ENCODE peak calls at places on chromosome 1, in four cellular contexts. O is fibroblast of lung, P is AG04450, W is adrenal gland. Y is an unnamed sample.

GRCh38 chr1:27596261-27596660 is 7.7 kb downstream of the AHDC1 start:
- DNase-seq in O (no peak), W (no peak), P (no peak), Y (no peak)

GRCh38 chr1:214438530-214438929 is 112.9 kb downstream of the PTPN14 start:
- DNase-seq in O (no peak), P (no peak), W (no peak), Y (no peak)

GRCh38 chr1:117467336-117467735 is 100.1 kb downstream of the MAN1A2 start:
- DNase-seq in O (peak; percentile 10), W (no peak), P (no peak), Y (no peak)

GRCh38 chr1:160251687-160252526 is 10.4 kb downstream of the DCAF8 start:
- DNase-seq in O (peak; percentile 60), W (peak; percentile 76), P (peak; percentile 49), Y (peak; percentile 85)

GRCh38 chr1:21294266-21295058 is 4.2 kb upstream of the ECE1 start:
- DNase-seq in W (peak; percentile 41), O (peak; percentile 31), P (no peak), Y (no peak)

GRCh38 chr1:26112407-26112775 is 767 bp downstream of the PDIK1L start:
- DNase-seq in O (no peak), W (no peak), P (no peak), Y (no peak)

GRCh38 chr1:36565576-36566501 is 83.1 kb upstream of the CSF3R start:
- DNase-seq in W (no peak), P (no peak), O (no peak), Y (peak; percentile 49)

GRCh38 chr1:211804915-211805314 is 25.6 kb downstream of the LPGAT1 start:
- DNase-seq in P (no peak), O (no peak), W (no peak), Y (no peak)

GRCh38 chr1:165288301-165289120 is 68.0 kb downstream of the LMX1A start:
- DNase-seq in P (no peak), O (no peak), W (no peak), Y (peak; percentile 69)

GRCh38 chr1:26607191-26607590 is 77.6 kb downstream of the RPS6KA1 start:
- DNase-seq in P (no peak), W (no peak), O (no peak), Y (no peak)

GRCh38 chr1:41294213-41294612 is 52.1 kb upstream of the SCMH1 start:
- DNase-seq in P (no peak), W (no peak), O (no peak), Y (no peak)

GRCh38 chr1:58162952-58163550 is 383.5 kb downstream of the OMA1 start:
- DNase-seq in W (peak; percentile 67), P (peak; percentile 15), O (peak; percentile 62), Y (peak; percentile 65)

GRCh38 chr1:6447818-6448748 is 17.9 kb downstream of the TNFRSF25 start:
- DNase-seq in W (no peak), O (no peak), P (no peak), Y (no peak)

GRCh38 chr1:36115931-36116330 is 9.1 kb downstream of the COL8A2 start:
- DNase-seq in W (no peak), O (peak; percentile 58), P (no peak), Y (no peak)

GRCh38 chr1:204842892-204843291 is 27.8 kb upstream of the NFASC start:
- DNase-seq in W (peak; percentile 45), P (no peak), O (peak; percentile 65), Y (peak; percentile 62)

GRCh38 chr1:201641524-201642253 is 102.8 kb downstream of the NAV1 start:
- DNase-seq in O (no peak), W (no peak), P (no peak), Y (no peak)

GRCh38 chr1:78375996-78376395 is 114.8 kb upstream of the PTGFR start:
- DNase-seq in P (no peak), W (no peak), O (peak; percentile 68), Y (no peak)

GRCh38 chr1:32963746-32964460 is 706 bp downstream of the RNF19B start:
- DNase-seq in O (peak; percentile 54), P (no peak), W (peak; percentile 71), Y (peak; percentile 67)

GRCh38 chr1:7783178-7783711 is 846 bp upstream of the PER3 start:
- DNase-seq in O (peak; percentile 55), W (no peak), P (no peak), Y (peak; percentile 91)

GRCh38 chr1:206705187-206705586 is 20.5 kb downstream of the MAPKAPK2 start:
- DNase-seq in W (no peak), O (peak; percentile 82), P (peak; percentile 60), Y (peak; percentile 97)

GRCh38 chr1:147785794-147786506 is 25.5 kb upstream of the GJA5 start:
- DNase-seq in P (no peak), W (no peak), O (peak; percentile 27), Y (no peak)

GRCh38 chr1:65090406-65090805 is 57.6 kb upstream of the AK4 start:
- DNase-seq in W (no peak), P (no peak), O (no peak), Y (no peak)

GRCh38 chr1:43008425-43009108 is 49.9 kb upstream of the SLC2A1 start:
- DNase-seq in P (no peak), W (peak; percentile 28), O (no peak), Y (no peak)
- H3K27ac ChIP-seq in P (no peak overlapping the region), W (no peak overlapping the region), O (no peak overlapping the region), Y (no peak overlapping the region)

DNA sequence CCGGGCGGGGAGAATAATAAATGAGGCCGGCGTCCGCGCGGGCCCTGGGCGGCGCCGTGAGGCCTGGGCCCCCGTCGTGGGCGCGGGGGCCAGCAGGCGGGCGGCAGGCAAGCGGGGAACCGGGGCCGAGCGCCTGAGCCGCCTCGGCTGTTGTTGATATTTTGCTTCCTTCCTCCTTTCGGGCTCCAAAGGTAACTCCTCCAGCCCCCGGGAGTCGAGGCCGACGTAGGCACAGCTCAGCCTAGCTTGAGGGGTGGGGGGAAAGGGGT is at the start of gene MEF2D:
- DNase-seq in P (no peak), O (no peak), W (no peak), Y (no peak)
- H3K27ac ChIP-seq in P (peak within 1 kb of the TSS; percentile 100), O (peak within 1 kb of the TSS; percentile 100), W (peak within 1 kb of the TSS; percentile 99), Y (peak within 1 kb of the TSS; percentile 96)

DNA sequence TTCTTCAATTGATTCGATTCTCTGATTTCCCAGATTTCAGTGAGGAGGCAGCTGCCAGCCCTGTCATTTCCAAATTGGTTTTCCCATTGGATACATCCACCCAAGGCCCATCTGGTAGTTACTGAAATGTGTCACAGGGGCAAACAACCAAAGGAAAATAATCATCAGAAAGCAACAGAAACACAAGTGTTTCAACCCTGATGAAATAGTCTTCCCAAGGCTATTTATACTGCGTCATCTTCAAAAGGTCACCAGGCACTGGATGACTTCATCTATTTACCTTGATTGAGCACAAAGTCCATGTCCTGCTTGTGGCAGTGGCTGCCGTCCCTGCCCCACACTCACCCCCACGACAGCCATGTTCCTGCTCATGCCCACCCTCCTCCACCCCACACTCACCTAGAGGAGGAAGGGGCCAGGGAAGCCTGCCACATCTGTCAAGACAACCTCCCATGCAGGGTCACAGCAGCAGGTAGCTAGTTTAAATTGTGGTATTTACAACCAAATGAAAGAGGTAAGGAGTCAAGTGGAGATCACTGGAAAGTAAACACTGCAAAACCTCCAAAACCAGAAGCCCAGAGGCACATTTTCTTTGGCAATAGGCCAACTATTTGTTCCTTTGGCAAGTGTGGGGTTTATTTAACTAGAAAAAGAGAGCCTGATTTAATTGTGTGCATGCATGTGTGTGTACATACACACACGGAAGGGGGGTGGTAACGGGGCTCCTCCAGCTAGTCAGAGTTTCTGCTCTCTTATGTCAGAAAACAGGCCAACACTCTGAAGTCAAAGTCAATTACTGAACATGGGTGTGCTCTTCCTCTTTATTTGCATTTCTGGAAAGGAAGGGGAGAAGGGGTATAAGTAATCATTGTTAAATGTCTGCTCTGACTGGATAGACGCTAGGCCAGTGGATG is 49.5 kb upstream of the RAB4A start:
- DNase-seq in W (no peak), O (no peak), P (no peak), Y (no peak)
- H3K27ac ChIP-seq in W (peak overlapping the region; percentile 71), O (no peak overlapping the region), P (peak overlapping the region; percentile 11), Y (no peak overlapping the region)

GRCh38 chr1:15701784-15702183 is 17.7 kb downstream of the PLEKHM2 start:
- DNase-seq in O (no peak), P (no peak), W (no peak), Y (peak; percentile 33)
- H3K27ac ChIP-seq in O (no peak overlapping the region), P (no peak overlapping the region), W (peak overlapping the region; percentile 54), Y (peak overlapping the region; percentile 33)